ENCODE peak calls at places on chromosomes 4 and X, in seven cellular contexts. V is testis, P is gastrocnemius medialis, C is IMR-90, K is left ventricle myocardium inferior, R is hepatocyte, B is heart left ventricle. Z is an unnamed sample.

GRCh38 chr4:102299708-102300107 is 45.6 kb downstream of the SLC39A8 start:
- DNase-seq in K (peak), R (peak), V (peak), B (peak), P (no peak), C (peak), Z (peak)

GRCh38 chrX:10327651-10328050 is 170.9 kb downstream of the CLCN4 start:
- DNase-seq in B (no peak), C (peak), V (no peak), P (no peak), R (no peak), K (no peak), Z (no peak)

GRCh38 chrX:108070891-108071290 is 20.5 kb downstream of the PSMD10 start:
- DNase-seq in B (no peak), R (no peak), K (no peak), V (no peak), C (peak), P (no peak), Z (peak)

GRCh38 chr4:182140547-182140946 is 102.7 kb upstream of the TENM3 start:
- DNase-seq in K (no peak), C (no peak), V (no peak), R (no peak), P (no peak), B (no peak), Z (no peak)

GRCh38 chrX:34656842-34657780 is at the start of gene TMEM47:
- DNase-seq in C (peak), R (peak), V (peak), B (peak), P (peak), K (peak), Z (peak)

GRCh38 chr4:119105605-119106004 is 30.0 kb upstream of the MYOZ2 start:
- DNase-seq in P (no peak), K (no peak), B (no peak), C (no peak), V (no peak), R (no peak), Z (peak)

GRCh38 chr4:101931619-101932018 is 141.1 kb downstream of the BANK1 start:
- DNase-seq in R (no peak), V (no peak), K (no peak), B (no peak), C (no peak), P (no peak), Z (no peak)

GRCh38 chr4:156763511-156763910 is 208.1 kb downstream of the PDGFC start:
- DNase-seq in V (no peak), K (no peak), P (no peak), R (no peak), B (no peak), C (peak), Z (no peak)

GRCh38 chr4:105061136-105061696 is 85.5 kb upstream of the TET2 start:
- DNase-seq in K (no peak), R (no peak), C (peak), B (no peak), V (no peak), P (no peak), Z (no peak)

GRCh38 chr4:174041555-174042110 is 241.8 kb downstream of the FBXO8 start:
- DNase-seq in R (no peak), B (no peak), P (no peak), V (no peak), K (no peak), C (no peak), Z (no peak)

GRCh38 chrX:79270401-79270800 is 96.7 kb downstream of the ITM2A start:
- DNase-seq in C (no peak), V (peak), R (no peak), B (peak), P (no peak), K (peak), Z (peak)

GRCh38 chr4:87622303-87622702 is 14.0 kb downstream of the DSPP start:
- DNase-seq in V (no peak), C (no peak), K (no peak), R (no peak), B (no peak), P (no peak), Z (no peak)

GRCh38 chr4:80302616-80303223 is 32.8 kb upstream of the CFAP299 start:
- DNase-seq in V (no peak), R (no peak), C (no peak), K (no peak), P (no peak), B (no peak), Z (no peak)

GRCh38 chrX:139209342-139209741 is 321.2 kb upstream of the F9 start:
- DNase-seq in C (no peak), K (no peak), V (no peak), B (no peak), R (no peak), P (no peak), Z (no peak)

GRCh38 chr4:168877407-168877778 is 132.7 kb downstream of the CBR4 start:
- DNase-seq in K (no peak), C (no peak), R (no peak), V (no peak), B (no peak), P (no peak), Z (no peak)

GRCh38 chrX:129980043-129980442 is 2.4 kb upstream of the BCORL1 start:
- DNase-seq in V (peak), R (peak), B (peak), P (no peak), C (no peak), K (no peak), Z (peak)

GRCh38 chr4:33255094-33255493 is 2534.9 kb downstream of the PCDH7 start:
- DNase-seq in V (no peak), K (no peak), B (no peak), R (no peak), P (no peak), C (no peak), Z (no peak)

GRCh38 chr4:31193516-31193915 is 473.3 kb downstream of the PCDH7 start:
- DNase-seq in R (no peak), P (no peak), B (no peak), C (no peak), K (no peak), V (no peak), Z (no peak)

GRCh38 chr4:22897520-22898108 is 204.9 kb downstream of the GBA3 start:
- DNase-seq in K (no peak), B (no peak), C (peak), R (peak), P (no peak), V (no peak), Z (peak)

GRCh38 chr4:183789657-183790056 is 115.5 kb upstream of the STOX2 start:
- DNase-seq in P (no peak), R (no peak), B (no peak), K (no peak), C (no peak), V (no peak), Z (no peak)

GRCh38 chr4:153513596-153513995 is 47.4 kb downstream of the TMEM131L start:
- DNase-seq in P (no peak), C (peak), V (no peak), R (no peak), K (no peak), B (no peak), Z (no peak)

GRCh38 chr4:153792007-153792892 is 3.4 kb upstream of the SFRP2 start:
- DNase-seq in P (no peak), R (peak), V (peak), K (no peak), B (no peak), C (no peak), Z (peak)

GRCh38 chr4:71187399-71188196 is 151.2 kb upstream of the SLC4A4 start:
- DNase-seq in V (peak), P (no peak), R (peak), K (peak), C (peak), B (peak), Z (peak)

GRCh38 chrX:86148024-86148511 is at the start of gene DACH2:
- DNase-seq in P (peak), R (peak), V (peak), K (peak), C (peak), B (peak), Z (peak)

GRCh38 chr4:88897180-88897579 is 159.8 kb downstream of the FAM13A start:
- DNase-seq in K (no peak), B (no peak), P (peak), V (no peak), C (peak), R (no peak), Z (no peak)

GRCh38 chrX:29071525-29071924 is 484.3 kb downstream of the IL1RAPL1 start:
- DNase-seq in V (no peak), K (no peak), C (no peak), P (no peak), B (no peak), R (no peak), Z (no peak)

GRCh38 chrX:106139048-106139447 is 29.1 kb upstream of the PWWP3B start:
- DNase-seq in V (no peak), P (no peak), C (no peak), B (no peak), R (no peak), K (no peak), Z (no peak)

GRCh38 chr4:73251384-73251783 is 7.2 kb downstream of the ANKRD17 start:
- DNase-seq in C (no peak), P (no peak), R (no peak), B (no peak), K (no peak), V (no peak), Z (no peak)

GRCh38 chrX:103347682-103348397 is 8.5 kb upstream of the TCEAL9 start:
- DNase-seq in B (no peak), K (no peak), C (no peak), P (no peak), V (no peak), R (no peak), Z (peak)

GRCh38 chrX:63961964-63962363 is 176.9 kb upstream of the ARHGEF9 start:
- DNase-seq in C (no peak), R (no peak), K (no peak), V (no peak), B (no peak), P (no peak), Z (no peak)

GRCh38 chr4:150769235-150769634 is 187.3 kb downstream of the MAB21L2 start:
- DNase-seq in P (no peak), C (peak), K (no peak), B (no peak), V (no peak), R (peak), Z (peak)

GRCh38 chr4:102759835-102760644 is 728 bp downstream of the MANBA start:
- DNase-seq in K (no peak), V (peak), B (peak), C (peak), R (peak), P (peak), Z (peak)

GRCh38 chr4:77878176-77878575 is 15.5 kb downstream of the MRPL1 start:
- DNase-seq in C (no peak), V (no peak), B (no peak), R (no peak), K (no peak), P (no peak), Z (no peak)

GRCh38 chr4:168797176-168797575 is 212.9 kb downstream of the CBR4 start:
- DNase-seq in P (no peak), R (no peak), B (no peak), K (no peak), V (no peak), C (peak), Z (no peak)

GRCh38 chrX:81301877-81302276 is 100.0 kb downstream of the SH3BGRL start:
- DNase-seq in P (no peak), V (no peak), K (no peak), R (no peak), C (peak), B (no peak), Z (no peak)

GRCh38 chrX:48702032-48702431 is 5.5 kb downstream of the SUV39H1 start:
- DNase-seq in B (no peak), P (no peak), V (no peak), R (no peak), C (no peak), K (no peak), Z (no peak)

GRCh38 chr4:169333265-169333664 is 62.5 kb upstream of the SH3RF1 start:
- DNase-seq in K (no peak), V (no peak), C (no peak), B (no peak), P (no peak), R (no peak), Z (no peak)

GRCh38 chr4:106914223-106914622 is 121.9 kb downstream of the DKK2 start:
- DNase-seq in K (no peak), P (no peak), R (no peak), C (no peak), V (no peak), B (no peak), Z (no peak)

GRCh38 chrX:10098235-10098819 is 58.4 kb upstream of the CLCN4 start:
- DNase-seq in B (no peak), P (no peak), K (no peak), V (no peak), R (no peak), C (no peak), Z (no peak)

GRCh38 chr4:176778491-176778890 is 14.2 kb downstream of the VEGFC start:
- DNase-seq in P (no peak), V (no peak), C (peak), K (no peak), R (no peak), B (no peak), Z (no peak)
- H3K27ac ChIP-seq in P (peak), V (no peak), C (peak), K (no peak), R (no peak), B (no peak), Z (no peak)

GRCh38 chrX:43666301-43666912 is 10.3 kb downstream of the MAOA start:
- DNase-seq in B (no peak), K (no peak), R (no peak), V (no peak), C (no peak), P (no peak), Z (no peak)
- H3K4me3 ChIP-seq in B (no peak), K (no peak), R (no peak), V (no peak), C (no peak), P (no peak), Z (no peak)

DNA sequence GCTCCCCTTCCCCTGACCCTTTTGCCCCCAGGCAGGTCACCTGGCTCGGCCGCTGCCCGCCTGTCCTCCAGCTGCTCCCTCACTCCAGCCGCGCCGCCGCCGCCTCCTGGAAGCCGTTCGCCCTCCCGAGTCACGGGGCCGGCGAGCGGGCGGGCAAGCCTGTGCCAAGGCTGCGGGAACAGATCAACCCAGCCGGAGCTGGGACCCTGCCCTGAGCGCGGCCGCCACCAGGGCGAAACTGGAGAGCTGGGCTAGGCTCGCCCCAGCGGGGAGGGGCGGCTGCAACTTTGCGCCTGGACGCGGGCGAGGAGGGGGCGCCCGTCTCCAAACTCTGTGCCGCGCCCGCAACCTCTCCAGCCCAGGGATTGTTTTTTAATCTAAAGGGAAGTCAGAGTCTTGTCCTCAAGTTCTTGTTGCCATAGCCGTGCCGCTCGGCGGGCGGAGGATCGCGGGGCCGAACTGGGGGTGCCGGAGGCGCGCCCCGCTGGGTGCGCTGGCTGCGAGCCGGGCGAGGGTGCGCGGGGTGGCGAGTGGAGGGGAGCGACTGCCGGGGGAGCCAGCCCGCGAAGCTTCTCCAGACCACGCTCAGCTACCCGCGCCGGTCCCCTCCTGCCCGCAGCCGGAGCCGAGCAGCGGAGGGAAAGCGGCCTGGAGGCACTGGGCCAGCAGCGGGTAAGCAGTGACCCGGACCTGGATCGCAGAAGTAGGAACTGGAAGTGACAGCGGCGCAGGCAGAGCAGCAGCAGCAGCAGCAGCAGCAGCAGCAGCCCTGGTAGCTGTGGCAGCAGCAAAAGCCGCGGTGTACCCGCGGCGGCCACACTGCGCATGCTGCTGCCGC is 13.4 kb downstream of the ARHGEF6 start:
- DNase-seq in R (peak), B (peak), K (peak), V (peak), P (peak), C (peak), Z (peak)
- TF ChIP-seq CTCF in R (no peak), B (peak), K (peak), V (peak), P (peak), C (no peak), Z (no peak)

GRCh38 chrX:154728791-154729190 is 22.1 kb downstream of the GAB3 start:
- DNase-seq in R (no peak), C (no peak), P (no peak), V (no peak), B (no peak), K (no peak), Z (no peak)
- H3K27ac ChIP-seq in R (no peak), C (no peak), P (peak), V (no peak), B (peak), K (peak), Z (no peak)

GRCh38 chrX:15854080-15854655 is 445 bp downstream of the AP1S2 start:
- DNase-seq in K (peak), P (peak), R (peak), V (peak), C (no peak), B (peak), Z (peak)

GRCh38 chrX:15855562-15856256 is 1.1 kb upstream of the AP1S2 start:
- DNase-seq in B (no peak), P (no peak), C (no peak), R (peak), K (no peak), V (no peak), Z (no peak)

GRCh38 chrX:15854712-15855561 is at the start of gene AP1S2:
- DNase-seq in V (peak), P (peak), B (peak), R (peak), C (peak), K (peak), Z (peak)

GRCh38 chrX:15853586-15854079 is 980 bp downstream of the AP1S2 start:
- DNase-seq in P (no peak), V (no peak), B (no peak), R (peak), K (no peak), C (no peak), Z (peak)

DNA sequence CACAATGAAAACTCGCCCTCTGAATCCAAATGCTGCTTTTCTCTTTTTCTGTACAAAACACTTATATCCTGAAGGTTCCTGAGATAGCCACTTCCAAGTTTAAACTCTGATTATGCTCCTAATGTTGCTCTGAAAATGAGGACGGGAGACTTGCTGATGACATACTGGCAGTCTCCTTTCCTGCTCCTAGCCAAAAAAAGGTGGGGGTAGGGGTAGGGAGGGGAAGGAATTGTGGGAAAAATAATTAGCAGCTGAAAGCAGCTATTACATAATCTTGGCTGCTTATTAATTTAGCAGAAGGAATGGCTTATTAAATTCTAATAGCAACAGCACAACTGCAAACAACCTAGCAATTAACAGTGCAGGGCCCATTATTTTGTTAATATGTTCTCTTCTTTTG is 2.0 kb upstream of the AP1S2 start:
- DNase-seq in P (no peak), R (no peak), K (no peak), B (no peak), V (no peak), C (no peak), Z (no peak)
- H3K4me3 ChIP-seq in P (no peak), R (no peak), K (peak), B (no peak), V (no peak), C (no peak), Z (no peak)

GRCh38 chr4:103915224-103915869 is 195.6 kb upstream of the TACR3 start:
- DNase-seq in B (no peak), R (peak), K (no peak), V (no peak), P (no peak), C (no peak), Z (peak)
- TF ChIP-seq CTCF in B (peak), R (peak), K (peak), V (no peak), P (no peak), C (peak), Z (peak)

GRCh38 chr4:115973768-115974167 is 860.3 kb upstream of the NDST4 start:
- DNase-seq in V (no peak), P (no peak), B (no peak), K (no peak), R (no peak), C (no peak), Z (peak)
- H3K27ac ChIP-seq in V (no peak), P (no peak), B (no peak), K (no peak), R (no peak), C (no peak), Z (no peak)

DNA sequence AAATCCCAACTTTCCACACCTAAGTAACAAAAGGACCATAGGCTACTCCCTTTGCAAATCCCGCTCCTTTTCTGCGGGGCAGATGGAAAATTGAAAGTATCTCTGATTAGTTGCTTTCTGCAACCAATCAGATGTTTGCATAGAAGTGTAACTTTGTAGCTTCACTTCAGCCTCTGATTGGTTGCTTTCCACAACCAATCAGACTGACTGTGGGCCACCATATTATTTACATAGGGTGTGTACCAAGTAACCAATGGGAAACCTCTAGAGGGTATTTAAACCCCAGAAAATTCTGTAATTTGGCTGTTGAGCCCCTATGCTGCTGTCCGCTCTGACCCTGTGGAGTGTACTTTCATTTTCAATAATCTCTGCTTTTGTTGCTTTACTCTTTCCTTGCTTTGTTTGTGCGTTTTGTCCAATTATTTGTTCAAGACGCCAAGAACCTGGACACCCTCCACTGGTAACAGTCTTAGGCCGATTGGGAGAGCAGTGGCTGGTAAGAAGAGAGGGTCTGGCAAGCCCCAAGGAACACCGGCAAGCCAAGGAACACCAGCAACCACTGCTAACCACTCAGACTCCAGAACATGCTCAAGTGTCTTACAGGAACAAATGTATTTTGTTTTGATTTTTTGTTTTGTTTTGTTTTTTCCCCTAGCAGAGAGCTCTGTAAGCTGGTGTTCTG is 125.5 kb upstream of the MAP3K15 start:
- DNase-seq in V (peak), C (no peak), B (no peak), P (no peak), K (no peak), R (no peak), Z (no peak)
- H3K4me3 ChIP-seq in V (no peak), C (no peak), B (no peak), P (no peak), K (no peak), R (no peak), Z (no peak)